ENCODE peak calls at places on chromosomes 3 and 15, in seven cellular contexts. H, S, G, Y, A, R and W are unnamed samples.

GRCh38 chr3:182732232-182733015 is 60.9 kb upstream of the ATP11B start:
- DNase-seq in H (no peak), S (no peak), G (no peak), Y (no peak), A (no peak), R (no peak), W (no peak)

GRCh38 chr15:101437618-101438481 is 51.7 kb downstream of the PCSK6 start:
- DNase-seq in H (no peak), S (no peak), G (no peak), Y (no peak), A (no peak), R (no peak), W (no peak)

GRCh38 chr3:55160241-55160877 is 232.5 kb upstream of the LRTM1 start:
- DNase-seq in H (no peak), S (no peak), G (no peak), Y (no peak), A (no peak), R (peak; percentile 45), W (no peak)

GRCh38 chr15:85027033-85027380 is 45.4 kb downstream of the PDE8A start:
- DNase-seq in H (no peak), S (no peak), G (no peak), Y (no peak), A (no peak), R (no peak), W (no peak)

GRCh38 chr3:122916580-122916979 is 111.0 kb downstream of the SEMA5B start:
- DNase-seq in H (no peak), S (no peak), G (no peak), Y (no peak), A (no peak), R (no peak), W (no peak)

GRCh38 chr15:101608182-101608581 is 44.0 kb downstream of the TM2D3 start:
- DNase-seq in H (no peak), S (no peak), G (no peak), Y (no peak), A (no peak), R (no peak), W (no peak)

GRCh38 chr3:116153174-116153573 is 292.1 kb downstream of the LSAMP start:
- DNase-seq in H (no peak), S (peak; percentile 56), G (no peak), Y (no peak), A (no peak), R (no peak), W (no peak)

GRCh38 chr3:48015451-48016182 is 599 bp downstream of the MAP4 start:
- DNase-seq in H (no peak), S (no peak), G (no peak), Y (no peak), A (no peak), R (no peak), W (no peak)

GRCh38 chr15:68620721-68621528 is 42.1 kb downstream of the CORO2B start:
- DNase-seq in H (peak; percentile 96), S (peak; percentile 75), G (no peak), Y (no peak), A (no peak), R (peak; percentile 67), W (no peak)

GRCh38 chr15:101309436-101310162 is 14.6 kb upstream of the SNRPA1 start:
- DNase-seq in H (peak; percentile 36), S (no peak), G (no peak), Y (no peak), A (no peak), R (peak; percentile 1), W (no peak)

GRCh38 chr3:128597900-128598299 is 52.7 kb downstream of the RPN1 start:
- DNase-seq in H (no peak), S (no peak), G (no peak), Y (no peak), A (no peak), R (no peak), W (no peak)

GRCh38 chr3:10226293-10226692 is 22.0 kb upstream of the TATDN2 start:
- DNase-seq in H (no peak), S (no peak), G (no peak), Y (no peak), A (no peak), R (peak; percentile 52), W (no peak)

GRCh38 chr3:46455231-46456115 is 9.2 kb downstream of the LTF start:
- DNase-seq in H (no peak), S (no peak), G (no peak), Y (no peak), A (no peak), R (no peak), W (no peak)

GRCh38 chr3:168914662-168915061 is 748.9 kb downstream of the MECOM start:
- DNase-seq in H (no peak), S (no peak), G (no peak), Y (no peak), A (no peak), R (no peak), W (no peak)

GRCh38 chr3:46705022-46705530 is 3.9 kb downstream of the TMIE start:
- DNase-seq in H (peak; percentile 86), S (no peak), G (peak; percentile 45), Y (no peak), A (peak; percentile 81), R (peak; percentile 77), W (peak; percentile 28)

GRCh38 chr3:165713479-165713878 is 123.7 kb downstream of the BCHE start:
- DNase-seq in H (no peak), S (no peak), G (no peak), Y (no peak), A (no peak), R (no peak), W (no peak)

GRCh38 chr3:13135251-13135810 is 62.1 kb upstream of the IQSEC1 start:
- DNase-seq in H (peak; percentile 57), S (no peak), G (no peak), Y (no peak), A (no peak), R (no peak), W (no peak)

GRCh38 chr3:94063497-94064119 is 747 bp downstream of the NSUN3 start:
- DNase-seq in H (no peak), S (no peak), G (no peak), Y (no peak), A (no peak), R (no peak), W (no peak)

GRCh38 chr3:126208618-126209256 is 28.4 kb upstream of the ALDH1L1 start:
- DNase-seq in H (peak; percentile 82), S (peak; percentile 100), G (no peak), Y (peak; percentile 76), A (no peak), R (peak; percentile 85), W (peak; percentile 72)

GRCh38 chr3:133540896-133541674 is 32.4 kb upstream of the CDV3 start:
- DNase-seq in H (no peak), S (no peak), G (no peak), Y (peak; percentile 56), A (no peak), R (peak; percentile 53), W (no peak)

GRCh38 chr3:20028846-20029430 is 11.3 kb upstream of the KAT2B start:
- DNase-seq in H (no peak), S (no peak), G (no peak), Y (no peak), A (no peak), R (no peak), W (no peak)

DNA sequence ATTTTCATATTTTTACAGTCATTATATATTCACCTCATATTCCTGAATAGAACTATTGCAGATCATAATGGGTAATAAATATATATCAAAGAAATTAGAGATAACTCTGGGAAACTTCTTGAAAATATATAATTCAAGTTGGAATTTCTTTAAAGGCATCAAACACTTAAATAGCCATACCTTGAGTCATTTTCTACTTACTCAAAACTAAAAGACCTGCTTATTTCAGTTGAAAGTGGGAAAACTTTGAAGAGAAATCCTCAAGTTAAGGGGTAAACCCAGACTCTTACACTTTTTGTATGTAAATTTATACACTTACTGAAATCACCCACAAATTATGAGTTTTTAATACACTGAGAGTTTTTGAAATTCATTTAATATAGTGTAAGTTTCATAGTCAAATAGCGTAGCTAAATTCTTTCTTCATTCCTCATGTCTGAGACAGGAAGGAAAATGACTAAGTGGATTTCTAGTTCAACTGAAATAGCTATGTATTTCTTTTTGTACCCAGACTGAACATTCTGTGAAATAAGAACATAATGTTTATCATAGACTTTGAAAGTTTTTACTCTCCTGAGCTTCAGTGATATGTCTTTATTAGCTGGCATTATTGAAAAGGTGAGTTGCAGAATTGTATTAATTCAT is 4.6 kb upstream of the ALCAM start:
- DNase-seq in H (no peak), S (no peak), G (no peak), Y (no peak), A (no peak), R (no peak), W (no peak)
- H3K27ac ChIP-seq in H (no peak overlapping the region), S (no peak overlapping the region), G (no peak overlapping the region), Y (no peak overlapping the region), A (no peak overlapping the region), R (no peak overlapping the region), W (no peak overlapping the region)

DNA sequence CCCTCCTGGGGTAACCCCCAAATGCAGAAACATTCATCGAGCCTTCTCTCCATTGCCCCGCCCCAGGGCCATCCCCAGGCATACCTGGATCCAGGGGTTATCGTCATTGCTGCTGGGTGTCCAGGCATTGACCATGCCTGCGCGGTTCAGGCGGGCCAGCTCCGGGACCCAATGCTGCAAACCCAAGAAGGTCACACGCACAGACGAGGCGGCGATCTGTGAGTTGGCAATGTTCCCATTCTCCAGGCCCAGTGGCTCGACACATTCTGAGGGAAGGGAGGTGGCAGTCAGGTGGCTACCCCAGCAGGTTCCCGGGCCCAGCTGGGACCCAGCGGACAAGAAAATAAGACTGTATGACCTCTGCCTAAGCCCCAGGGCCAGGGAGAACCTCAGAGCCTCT is 6.1 kb downstream of the MFGE8 start:
- DNase-seq in H (peak; percentile 61), S (no peak), G (no peak), Y (no peak), A (no peak), R (no peak), W (no peak)
- TF ChIP-seq POLR2AphosphoS5 in H (no peak), S (no peak), G (no peak), Y (no peak), A (no peak), R (no peak), W (no peak)

DNA sequence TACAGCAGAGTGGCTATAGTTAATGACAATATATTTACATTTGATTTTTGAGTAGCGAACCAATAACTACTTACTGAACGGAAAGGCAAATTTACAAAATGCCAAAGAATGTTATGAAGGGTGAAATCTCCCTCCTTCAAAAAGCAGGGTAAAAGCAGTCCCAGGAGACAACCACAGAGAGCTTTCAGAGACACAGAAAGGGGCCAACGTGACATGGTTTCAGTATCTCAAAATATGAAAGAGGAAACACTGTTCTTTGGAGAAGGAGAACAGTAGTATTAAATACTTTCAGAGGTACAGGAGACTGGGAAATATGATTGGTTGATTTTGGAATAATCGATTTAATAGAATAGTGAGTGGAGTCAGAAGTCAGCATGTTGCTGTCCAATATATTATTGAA is 52.3 kb upstream of the ROBO1 start:
- DNase-seq in H (no peak), S (no peak), G (no peak), Y (no peak), A (no peak), R (no peak), W (no peak)
- H3K27ac ChIP-seq in H (no peak overlapping the region), S (no peak overlapping the region), G (no peak overlapping the region), Y (no peak overlapping the region), A (no peak overlapping the region), R (no peak overlapping the region), W (no peak overlapping the region)

DNA sequence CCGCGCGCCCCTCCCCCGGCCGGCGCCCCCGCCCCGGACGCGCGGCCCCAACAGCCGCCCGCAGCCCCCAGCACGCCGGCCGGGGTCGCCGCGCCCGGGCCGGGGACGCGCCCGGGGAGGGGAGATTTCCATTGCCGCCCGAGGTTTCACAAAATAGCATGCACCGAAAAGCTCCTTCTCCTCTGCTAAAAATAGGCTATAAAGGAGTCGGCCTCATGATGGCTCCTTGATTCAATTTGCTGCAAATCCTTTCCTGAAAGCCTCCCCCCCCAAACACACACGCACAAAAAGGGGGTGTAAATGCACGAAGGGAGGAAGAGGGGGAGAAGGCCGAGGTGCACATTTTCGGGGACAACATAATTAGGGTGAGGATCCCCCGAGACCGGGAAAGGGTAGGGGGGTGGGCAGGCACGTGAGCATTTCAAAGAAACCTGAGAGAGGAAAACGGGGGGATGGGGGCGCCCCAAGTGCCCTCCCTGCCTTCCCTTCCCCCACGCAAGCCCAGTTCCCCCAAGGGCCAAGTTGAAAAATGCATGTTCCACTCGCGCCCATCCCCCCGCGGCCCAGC is 725 bp downstream of the TBL1XR1 start:
- DNase-seq in H (peak; percentile 71), S (no peak), G (no peak), Y (no peak), A (peak; percentile 68), R (peak; percentile 44), W (peak; percentile 47)
- TF ChIP-seq POLR2AphosphoS5 in H (no peak), S (no peak), G (no peak), Y (no peak), A (no peak), R (no peak), W (peak; percentile 33)